ENCODE peak calls at places on chromosome 4, in five cellular contexts. One of them, this sample, is unnamed.

GRCh38 chr4:41134581-41134980 is 79.8 kb downstream of the APBB2 start:
- DNase-seq in effector memory CD8-positive, alpha-beta T cell: no peak
- DNase-seq in AG08396: no peak
- DNase-seq in stimulated activated CD8-positive, alpha-beta memory T cell treated with anti-CD3 and anti-CD28 coated beads, Interleukin-4, amount 100 ng/mL, for 1 hour: no peak
- DNase-seq in HS-5: no peak
- DNase-seq in this sample: no peak

GRCh38 chr4:122842984-122843531 is 16.4 kb downstream of the FGF2 start:
- DNase-seq in AG08396: no peak
- DNase-seq in stimulated activated CD8-positive, alpha-beta memory T cell treated with anti-CD3 and anti-CD28 coated beads, Interleukin-4, amount 100 ng/mL, for 1 hour: no peak
- DNase-seq in effector memory CD8-positive, alpha-beta T cell: no peak
- DNase-seq in HS-5: no peak
- DNase-seq in this sample: no peak

GRCh38 chr4:55546633-55547460 is at the start of gene CLOCK:
- DNase-seq in AG08396: peak
- DNase-seq in HS-5: no peak
- DNase-seq in effector memory CD8-positive, alpha-beta T cell: peak
- DNase-seq in stimulated activated CD8-positive, alpha-beta memory T cell treated with anti-CD3 and anti-CD28 coated beads, Interleukin-4, amount 100 ng/mL, for 1 hour: peak
- DNase-seq in this sample: peak

GRCh38 chr4:121094297-121094966 is 22.1 kb upstream of the NDNF start:
- DNase-seq in AG08396: no peak
- DNase-seq in effector memory CD8-positive, alpha-beta T cell: no peak
- DNase-seq in HS-5: no peak
- DNase-seq in stimulated activated CD8-positive, alpha-beta memory T cell treated with anti-CD3 and anti-CD28 coated beads, Interleukin-4, amount 100 ng/mL, for 1 hour: no peak
- DNase-seq in this sample: no peak

GRCh38 chr4:154292589-154292988 is 199.0 kb downstream of the DCHS2 start:
- DNase-seq in stimulated activated CD8-positive, alpha-beta memory T cell treated with anti-CD3 and anti-CD28 coated beads, Interleukin-4, amount 100 ng/mL, for 1 hour: no peak
- DNase-seq in HS-5: no peak
- DNase-seq in AG08396: no peak
- DNase-seq in effector memory CD8-positive, alpha-beta T cell: no peak
- DNase-seq in this sample: no peak

GRCh38 chr4:5125326-5125725 is 74.0 kb downstream of the STK32B start:
- DNase-seq in HS-5: no peak
- DNase-seq in stimulated activated CD8-positive, alpha-beta memory T cell treated with anti-CD3 and anti-CD28 coated beads, Interleukin-4, amount 100 ng/mL, for 1 hour: no peak
- DNase-seq in AG08396: no peak
- DNase-seq in effector memory CD8-positive, alpha-beta T cell: no peak
- DNase-seq in this sample: no peak

GRCh38 chr4:19213388-19213787 is 1038.3 kb upstream of the SLIT2 start:
- DNase-seq in HS-5: no peak
- DNase-seq in effector memory CD8-positive, alpha-beta T cell: no peak
- DNase-seq in stimulated activated CD8-positive, alpha-beta memory T cell treated with anti-CD3 and anti-CD28 coated beads, Interleukin-4, amount 100 ng/mL, for 1 hour: no peak
- DNase-seq in AG08396: peak
- DNase-seq in this sample: no peak

GRCh38 chr4:121472937-121473721 is 92.3 kb upstream of the QRFPR start:
- DNase-seq in effector memory CD8-positive, alpha-beta T cell: no peak
- DNase-seq in HS-5: no peak
- DNase-seq in AG08396: no peak
- DNase-seq in stimulated activated CD8-positive, alpha-beta memory T cell treated with anti-CD3 and anti-CD28 coated beads, Interleukin-4, amount 100 ng/mL, for 1 hour: no peak
- DNase-seq in this sample: no peak

GRCh38 chr4:85964298-85964697 is 395.6 kb downstream of the MAPK10 start:
- DNase-seq in stimulated activated CD8-positive, alpha-beta memory T cell treated with anti-CD3 and anti-CD28 coated beads, Interleukin-4, amount 100 ng/mL, for 1 hour: no peak
- DNase-seq in effector memory CD8-positive, alpha-beta T cell: no peak
- DNase-seq in AG08396: no peak
- DNase-seq in HS-5: no peak
- DNase-seq in this sample: no peak

GRCh38 chr4:80876810-80877209 is 153.7 kb upstream of the BMP3 start:
- DNase-seq in AG08396: no peak
- DNase-seq in stimulated activated CD8-positive, alpha-beta memory T cell treated with anti-CD3 and anti-CD28 coated beads, Interleukin-4, amount 100 ng/mL, for 1 hour: no peak
- DNase-seq in HS-5: no peak
- DNase-seq in effector memory CD8-positive, alpha-beta T cell: no peak
- DNase-seq in this sample: no peak

GRCh38 chr4:11894976-11895375 is 466.3 kb upstream of the HS3ST1 start:
- DNase-seq in stimulated activated CD8-positive, alpha-beta memory T cell treated with anti-CD3 and anti-CD28 coated beads, Interleukin-4, amount 100 ng/mL, for 1 hour: no peak
- DNase-seq in AG08396: no peak
- DNase-seq in effector memory CD8-positive, alpha-beta T cell: no peak
- DNase-seq in HS-5: no peak
- DNase-seq in this sample: no peak

GRCh38 chr4:56505269-56506109 is at the start of gene ARL9:
- DNase-seq in AG08396: peak
- DNase-seq in effector memory CD8-positive, alpha-beta T cell: peak
- DNase-seq in stimulated activated CD8-positive, alpha-beta memory T cell treated with anti-CD3 and anti-CD28 coated beads, Interleukin-4, amount 100 ng/mL, for 1 hour: peak
- DNase-seq in HS-5: no peak
- DNase-seq in this sample: peak

GRCh38 chr4:35591035-35591434 is 653.3 kb downstream of the ARAP2 start:
- DNase-seq in effector memory CD8-positive, alpha-beta T cell: no peak
- DNase-seq in AG08396: no peak
- DNase-seq in stimulated activated CD8-positive, alpha-beta memory T cell treated with anti-CD3 and anti-CD28 coated beads, Interleukin-4, amount 100 ng/mL, for 1 hour: no peak
- DNase-seq in HS-5: no peak
- DNase-seq in this sample: no peak

GRCh38 chr4:122764071-122764807 is 31.7 kb downstream of the BBS12 start:
- DNase-seq in HS-5: peak
- DNase-seq in effector memory CD8-positive, alpha-beta T cell: no peak
- DNase-seq in stimulated activated CD8-positive, alpha-beta memory T cell treated with anti-CD3 and anti-CD28 coated beads, Interleukin-4, amount 100 ng/mL, for 1 hour: no peak
- DNase-seq in AG08396: no peak
- DNase-seq in this sample: no peak

GRCh38 chr4:111228396-111228795 is 605.5 kb upstream of the PITX2 start:
- DNase-seq in effector memory CD8-positive, alpha-beta T cell: no peak
- DNase-seq in AG08396: peak
- DNase-seq in stimulated activated CD8-positive, alpha-beta memory T cell treated with anti-CD3 and anti-CD28 coated beads, Interleukin-4, amount 100 ng/mL, for 1 hour: no peak
- DNase-seq in HS-5: peak
- DNase-seq in this sample: no peak

GRCh38 chr4:35689866-35690265 is 554.4 kb downstream of the ARAP2 start:
- DNase-seq in HS-5: no peak
- DNase-seq in stimulated activated CD8-positive, alpha-beta memory T cell treated with anti-CD3 and anti-CD28 coated beads, Interleukin-4, amount 100 ng/mL, for 1 hour: no peak
- DNase-seq in effector memory CD8-positive, alpha-beta T cell: no peak
- DNase-seq in AG08396: no peak
- DNase-seq in this sample: no peak

GRCh38 chr4:2257361-2258001 is 4.4 kb downstream of the MXD4 start:
- DNase-seq in effector memory CD8-positive, alpha-beta T cell: no peak
- DNase-seq in AG08396: no peak
- DNase-seq in stimulated activated CD8-positive, alpha-beta memory T cell treated with anti-CD3 and anti-CD28 coated beads, Interleukin-4, amount 100 ng/mL, for 1 hour: no peak
- DNase-seq in HS-5: no peak
- DNase-seq in this sample: no peak

GRCh38 chr4:14520171-14520570 is 482.1 kb upstream of the CPEB2 start:
- DNase-seq in effector memory CD8-positive, alpha-beta T cell: no peak
- DNase-seq in stimulated activated CD8-positive, alpha-beta memory T cell treated with anti-CD3 and anti-CD28 coated beads, Interleukin-4, amount 100 ng/mL, for 1 hour: no peak
- DNase-seq in AG08396: no peak
- DNase-seq in HS-5: no peak
- DNase-seq in this sample: no peak

GRCh38 chr4:3313139-3313538 is 20.3 kb downstream of the RGS12 start:
- DNase-seq in stimulated activated CD8-positive, alpha-beta memory T cell treated with anti-CD3 and anti-CD28 coated beads, Interleukin-4, amount 100 ng/mL, for 1 hour: no peak
- DNase-seq in HS-5: no peak
- DNase-seq in effector memory CD8-positive, alpha-beta T cell: no peak
- DNase-seq in AG08396: no peak
- DNase-seq in this sample: no peak

GRCh38 chr4:90099795-90100194 is 27.4 kb upstream of the CCSER1 start:
- DNase-seq in HS-5: peak
- DNase-seq in effector memory CD8-positive, alpha-beta T cell: no peak
- DNase-seq in stimulated activated CD8-positive, alpha-beta memory T cell treated with anti-CD3 and anti-CD28 coated beads, Interleukin-4, amount 100 ng/mL, for 1 hour: no peak
- DNase-seq in AG08396: no peak
- DNase-seq in this sample: no peak

GRCh38 chr4:108395786-108396185 is 224.6 kb upstream of the RPL34 start:
- DNase-seq in stimulated activated CD8-positive, alpha-beta memory T cell treated with anti-CD3 and anti-CD28 coated beads, Interleukin-4, amount 100 ng/mL, for 1 hour: no peak
- DNase-seq in AG08396: no peak
- DNase-seq in effector memory CD8-positive, alpha-beta T cell: no peak
- DNase-seq in HS-5: no peak
- DNase-seq in this sample: no peak

GRCh38 chr4:175531405-175532091 is 280.5 kb downstream of the GPM6A start:
- DNase-seq in HS-5: peak
- DNase-seq in AG08396: peak
- DNase-seq in stimulated activated CD8-positive, alpha-beta memory T cell treated with anti-CD3 and anti-CD28 coated beads, Interleukin-4, amount 100 ng/mL, for 1 hour: no peak
- DNase-seq in effector memory CD8-positive, alpha-beta T cell: no peak
- DNase-seq in this sample: no peak

GRCh38 chr4:78345237-78345636 is 206.3 kb upstream of the ANXA3 start:
- DNase-seq in effector memory CD8-positive, alpha-beta T cell: no peak
- DNase-seq in HS-5: no peak
- DNase-seq in stimulated activated CD8-positive, alpha-beta memory T cell treated with anti-CD3 and anti-CD28 coated beads, Interleukin-4, amount 100 ng/mL, for 1 hour: no peak
- DNase-seq in AG08396: no peak
- DNase-seq in this sample: no peak

GRCh38 chr4:177696438-177696966 is 254.3 kb upstream of the AGA start:
- DNase-seq in stimulated activated CD8-positive, alpha-beta memory T cell treated with anti-CD3 and anti-CD28 coated beads, Interleukin-4, amount 100 ng/mL, for 1 hour: no peak
- DNase-seq in effector memory CD8-positive, alpha-beta T cell: no peak
- DNase-seq in HS-5: no peak
- DNase-seq in AG08396: no peak
- DNase-seq in this sample: no peak

GRCh38 chr4:74316397-74316796 is 8.1 kb downstream of the EPGN start:
- DNase-seq in HS-5: no peak
- DNase-seq in stimulated activated CD8-positive, alpha-beta memory T cell treated with anti-CD3 and anti-CD28 coated beads, Interleukin-4, amount 100 ng/mL, for 1 hour: no peak
- DNase-seq in AG08396: no peak
- DNase-seq in effector memory CD8-positive, alpha-beta T cell: no peak
- DNase-seq in this sample: no peak

GRCh38 chr4:110154586-110154985 is 43.8 kb downstream of the ELOVL6 start:
- DNase-seq in AG08396: no peak
- DNase-seq in stimulated activated CD8-positive, alpha-beta memory T cell treated with anti-CD3 and anti-CD28 coated beads, Interleukin-4, amount 100 ng/mL, for 1 hour: no peak
- DNase-seq in HS-5: no peak
- DNase-seq in effector memory CD8-positive, alpha-beta T cell: no peak
- DNase-seq in this sample: no peak

GRCh38 chr4:57077550-57078311 is 32.5 kb downstream of the IGFBP7 start:
- DNase-seq in effector memory CD8-positive, alpha-beta T cell: no peak
- DNase-seq in AG08396: no peak
- DNase-seq in HS-5: no peak
- DNase-seq in stimulated activated CD8-positive, alpha-beta memory T cell treated with anti-CD3 and anti-CD28 coated beads, Interleukin-4, amount 100 ng/mL, for 1 hour: no peak
- DNase-seq in this sample: no peak

GRCh38 chr4:143558823-143559756 is 45.6 kb downstream of the SMARCA5 start:
- DNase-seq in stimulated activated CD8-positive, alpha-beta memory T cell treated with anti-CD3 and anti-CD28 coated beads, Interleukin-4, amount 100 ng/mL, for 1 hour: peak
- DNase-seq in HS-5: no peak
- DNase-seq in effector memory CD8-positive, alpha-beta T cell: peak
- DNase-seq in AG08396: peak
- DNase-seq in this sample: peak

GRCh38 chr4:71275570-71275969 is 63.2 kb upstream of the SLC4A4 start:
- DNase-seq in stimulated activated CD8-positive, alpha-beta memory T cell treated with anti-CD3 and anti-CD28 coated beads, Interleukin-4, amount 100 ng/mL, for 1 hour: no peak
- DNase-seq in AG08396: no peak
- DNase-seq in effector memory CD8-positive, alpha-beta T cell: no peak
- DNase-seq in HS-5: no peak
- DNase-seq in this sample: no peak